ENCODE peak calls at places on chromosomes 11 and 22, in five cellular contexts. J is HT1080, U is LoVo, G is GM23248, V is left cardiac atrium. A is an unnamed sample.

GRCh38 chr11:6610591-6610990 is 1.4 kb downstream of the TAF10 start:
- DNase-seq in V (no peak), J (no peak), U (no peak), G (no peak), A (no peak)

GRCh38 chr11:11960687-11961086 is 47.7 kb downstream of the DKK3 start:
- DNase-seq in G (no peak), V (no peak), U (no peak), J (peak; percentile 62), A (no peak)

GRCh38 chr22:20305894-20306645 is 13.8 kb downstream of the DGCR6L start:
- DNase-seq in U (no peak), G (no peak), J (no peak), V (peak; percentile 11), A (no peak)

GRCh38 chr11:86713552-86713951 is 41.1 kb upstream of the ME3 start:
- DNase-seq in U (no peak), V (no peak), J (no peak), G (no peak), A (no peak)

GRCh38 chr22:25666308-25666707 is 75.7 kb upstream of the MYO18B start:
- DNase-seq in U (peak; percentile 18), J (no peak), V (peak; percentile 59), G (no peak), A (no peak)

GRCh38 chr11:126465573-126466287 is 110.2 kb downstream of the ST3GAL4 start:
- DNase-seq in U (no peak), V (no peak), G (peak; percentile 40), J (no peak), A (no peak)

GRCh38 chr11:1862588-1863351 is 9.9 kb downstream of the LSP1 start:
- DNase-seq in U (no peak), G (peak; percentile 58), V (no peak), J (peak; percentile 85), A (peak; percentile 51)

GRCh38 chr11:126522152-126522551 is 166.7 kb downstream of the ST3GAL4 start:
- DNase-seq in G (peak; percentile 26), U (no peak), J (peak; percentile 11), V (no peak), A (no peak)

GRCh38 chr11:43582837-43583462 is 97.6 kb upstream of the HSD17B12 start:
- DNase-seq in U (no peak), V (no peak), G (peak; percentile 12), J (no peak), A (no peak)

GRCh38 chr22:19455585-19456370 is 8.3 kb upstream of the C22orf39 start:
- DNase-seq in V (no peak), G (peak; percentile 32), U (no peak), J (peak; percentile 43), A (no peak)

GRCh38 chr22:46613606-46613997 is 6.6 kb upstream of the GRAMD4 start:
- DNase-seq in G (no peak), V (peak; percentile 66), U (no peak), J (no peak), A (no peak)

GRCh38 chr11:115869780-115870431 is 365.7 kb upstream of the CADM1 start:
- DNase-seq in J (peak; percentile 66), V (no peak), U (no peak), G (no peak), A (peak; percentile 67)

GRCh38 chr11:130156108-130157022 is 3.2 kb upstream of the ST14 start:
- DNase-seq in G (peak; percentile 75), J (peak; percentile 60), U (peak; percentile 58), V (no peak), A (peak; percentile 61)

GRCh38 chr22:29116397-29117123 is 43.7 kb downstream of the KREMEN1 start:
- DNase-seq in J (no peak), U (no peak), G (no peak), V (no peak), A (no peak)